ENCODE peak calls at places on chromosomes 7 and 10, in six cellular contexts. M is thoracic aorta; P is stimulated activated CD8-positive, alpha-beta memory T cell treated with anti-CD3 and anti-CD28 coated beads, Interleukin-15, amount 100 ng/mL, for 24 hours; V is Panc1; H is activated T-helper 1 cell treated with anti-CD3 and anti-CD28 coated beads, Interleukin-12 subunit alpha, Interleukin-12 subunit beta, Interleukin-2, Interleukin-4 antibody, amounts not matched to agents 30 ng/mL and 10 ng/mL and 1 ng/mL, durations not matched to agents 14 hours and 24 hours and 36 hours; J is NCI-H1105 treated with DMSO at 0.1 percent for 48 hours. O is an unnamed sample.

GRCh38 chr10:1551636-1552338 is 185.5 kb downstream of the ADARB2 start:
- DNase-seq in J (peak; percentile 17), V (no peak), P (no peak), M (no peak), H (no peak), O (no peak)

GRCh38 chr7:158949359-158949758 is 93.0 kb downstream of the DYNC2I1 start:
- DNase-seq in J (no peak), M (no peak), H (no peak), V (no peak), P (no peak), O (no peak)

GRCh38 chr10:53023411-53023810 is 250.8 kb upstream of the MBL2 start:
- DNase-seq in M (no peak), H (no peak), J (no peak), V (no peak), P (no peak), O (no peak)

GRCh38 chr7:138975343-138976104 is 5.7 kb downstream of the KIAA1549 start:
- DNase-seq in M (no peak), J (peak; percentile 36), P (no peak), H (no peak), V (no peak), O (no peak)

GRCh38 chr7:1049801-1050200 is 5.5 kb downstream of the GPR146 start:
- DNase-seq in V (no peak), J (no peak), H (no peak), M (no peak), P (no peak), O (no peak)

GRCh38 chr10:13296476-13296875 is 3.4 kb downstream of the PHYH start:
- DNase-seq in P (no peak), V (no peak), M (no peak), J (no peak), H (no peak), O (no peak)

GRCh38 chr7:24786941-24787340 is 29.7 kb upstream of the GSDME start:
- DNase-seq in J (no peak), H (no peak), P (no peak), M (peak; percentile 9), V (peak; percentile 73), O (peak; percentile 94)

GRCh38 chr7:123675092-123675473 is 19.4 kb downstream of the LMOD2 start:
- DNase-seq in M (no peak), J (no peak), P (no peak), H (no peak), V (no peak), O (peak; percentile 5)

GRCh38 chr10:35569111-35569707 is 35.9 kb upstream of the GJD4 start:
- DNase-seq in J (no peak), M (no peak), V (no peak), P (no peak), H (no peak), O (no peak)

GRCh38 chr10:111766464-111766863 is 417.1 kb downstream of the GPAM start:
- DNase-seq in P (no peak), M (no peak), J (no peak), H (no peak), V (no peak), O (no peak)

GRCh38 chr10:77011823-77012566 is 625.6 kb downstream of the KCNMA1 start:
- DNase-seq in M (no peak), J (no peak), H (no peak), V (no peak), P (no peak), O (no peak)

GRCh38 chr10:119595715-119596515 is 849 bp downstream of the TIAL1 start:
- DNase-seq in P (peak; percentile 27), J (no peak), H (peak; percentile 37), M (no peak), V (no peak), O (no peak)

GRCh38 chr10:95482501-95483248 is 78.5 kb downstream of the SORBS1 start:
- DNase-seq in M (no peak), J (no peak), P (no peak), V (no peak), H (no peak), O (no peak)

GRCh38 chr10:48509974-48510692 is 94.7 kb downstream of the ARHGAP22 start:
- DNase-seq in M (no peak), H (no peak), P (no peak), V (no peak), J (no peak), O (no peak)

GRCh38 chr10:12924911-12925310 is 76.6 kb downstream of the CCDC3 start:
- DNase-seq in H (no peak), V (no peak), M (no peak), J (no peak), P (no peak), O (no peak)

GRCh38 chr10:110843031-110843430 is 28.7 kb upstream of the PDCD4 start:
- DNase-seq in M (no peak), H (peak; percentile 66), J (no peak), P (no peak), V (no peak), O (no peak)

GRCh38 chr7:135320277-135320676 is 86.6 kb downstream of the STRA8 start:
- DNase-seq in P (no peak), V (no peak), J (peak; percentile 76), M (peak; percentile 11), H (no peak), O (peak; percentile 47)

GRCh38 chr7:155815332-155816191 is 3.3 kb upstream of the SHH start:
- DNase-seq in H (peak; percentile 66), M (no peak), V (no peak), P (peak; percentile 47), J (no peak), O (no peak)

GRCh38 chr10:13795653-13796555 is 209.1 kb downstream of the PRPF18 start:
- DNase-seq in H (no peak), V (no peak), P (no peak), M (no peak), J (no peak), O (no peak)

GRCh38 chr7:150668472-150668911 is 17.0 kb upstream of the GIMAP2 start:
- DNase-seq in H (peak; percentile 74), V (no peak), J (no peak), P (no peak), M (no peak), O (no peak)

GRCh38 chr10:98318861-98319260 is 50.9 kb upstream of the LOXL4 start:
- DNase-seq in V (no peak), H (no peak), J (no peak), M (no peak), P (no peak), O (no peak)

GRCh38 chr10:99345350-99345749 is 16.2 kb downstream of the CNNM1 start:
- DNase-seq in M (no peak), V (no peak), J (no peak), H (no peak), P (no peak), O (no peak)

GRCh38 chr7:74138334-74138867 is 35.8 kb upstream of the EIF4H start:
- DNase-seq in M (no peak), H (no peak), P (no peak), J (no peak), V (no peak), O (no peak)

GRCh38 chr7:13742719-13743640 is 246.5 kb downstream of the ETV1 start:
- DNase-seq in J (peak; percentile 67), V (peak; percentile 36), P (no peak), M (no peak), H (no peak), O (no peak)

GRCh38 chr10:30384791-30385201 is 35.7 kb upstream of the MTPAP start:
- DNase-seq in V (peak; percentile 8), J (peak; percentile 11), H (no peak), M (no peak), P (no peak), O (no peak)

GRCh38 chr7:44581426-44581906 is 565 bp downstream of the TMED4 start:
- DNase-seq in M (no peak), V (no peak), H (peak; percentile 49), J (peak; percentile 28), P (no peak), O (no peak)

GRCh38 chr7:132666076-132666775 is 90.0 kb upstream of the PLXNA4 start:
- DNase-seq in J (no peak), V (no peak), P (no peak), H (peak; percentile 6), M (no peak), O (no peak)

GRCh38 chr10:131880016-131880590 is 20.7 kb upstream of the PPP2R2D start:
- DNase-seq in J (no peak), P (no peak), M (no peak), V (no peak), H (no peak), O (no peak)

GRCh38 chr7:23106801-23107713 is 1.5 kb downstream of the KLHL7 start:
- DNase-seq in V (no peak), P (no peak), J (peak; percentile 20), H (no peak), M (no peak), O (no peak)

GRCh38 chr10:8102708-8103401 is 48.4 kb downstream of the GATA3 start:
- DNase-seq in H (no peak), V (no peak), J (peak; percentile 2), P (no peak), M (no peak), O (no peak)

GRCh38 chr7:115368998-115369397 is 447.1 kb downstream of the MDFIC start:
- DNase-seq in H (no peak), V (no peak), M (no peak), P (no peak), J (no peak), O (no peak)

GRCh38 chr7:6232534-6232933 is 39.9 kb downstream of the CYTH3 start:
- DNase-seq in V (no peak), J (no peak), H (no peak), M (no peak), P (no peak), O (no peak)

GRCh38 chr7:124390301-124390700 is 357.4 kb upstream of the TMEM229A start:
- DNase-seq in P (no peak), J (no peak), H (no peak), M (no peak), V (no peak), O (no peak)